ENCODE peak calls at places on chromosomes 11 and 22, in nine cellular contexts. J, T, Z, S, B, O, W, H and Q are unnamed samples.

GRCh38 chr11:128621491-128622136 is 34.3 kb upstream of the ETS1 start:
- DNase-seq in S (peak), J (peak), T (no peak), Z (no peak), O (no peak), B (peak), H (no peak), W (no peak), Q (no peak)

GRCh38 chr11:18285841-18286240 is 19.8 kb downstream of the SAA1 start:
- DNase-seq in W (no peak), J (no peak), T (no peak), B (no peak), H (no peak), S (no peak), O (no peak), Z (no peak), Q (no peak)

GRCh38 chr22:46934746-46935491 is 172.5 kb downstream of the TBC1D22A start:
- DNase-seq in S (no peak), T (peak), H (no peak), B (peak), Z (no peak), W (no peak), J (no peak), O (no peak), Q (no peak)

GRCh38 chr22:44068422-44069191 is 44.5 kb downstream of the PARVB start:
- DNase-seq in S (peak), Z (no peak), T (peak), B (no peak), J (no peak), W (peak), H (no peak), O (peak), Q (no peak)

GRCh38 chr11:12724301-12725046 is 50.3 kb downstream of the TEAD1 start:
- DNase-seq in J (peak), O (peak), B (peak), T (no peak), Z (no peak), H (peak), W (no peak), S (peak), Q (no peak)

GRCh38 chr11:118088531-118088930 is 1.8 kb upstream of the SMIM35 start:
- DNase-seq in Z (no peak), O (peak), B (no peak), W (peak), J (no peak), S (peak), H (no peak), T (no peak), Q (no peak)

GRCh38 chr11:116211166-116211565 is 561.6 kb downstream of the BUD13 start:
- DNase-seq in H (no peak), T (no peak), J (no peak), B (no peak), O (no peak), S (no peak), Z (no peak), W (no peak), Q (no peak)

GRCh38 chr22:17359501-17359900 is 9.8 kb upstream of the CECR2 start:
- DNase-seq in O (no peak), T (no peak), W (no peak), H (no peak), J (no peak), Z (no peak), B (no peak), S (no peak), Q (no peak)

GRCh38 chr22:39135092-39135896 is 17.2 kb downstream of the CBX7 start:
- DNase-seq in Z (peak), S (peak), O (no peak), H (no peak), T (peak), B (no peak), W (no peak), J (no peak), Q (no peak)

GRCh38 chr11:66069715-66070603 is at the start of gene PACS1:
- DNase-seq in H (peak), T (peak), B (peak), J (peak), Z (peak), S (peak), O (peak), W (peak), Q (no peak)

GRCh38 chr22:37053310-37054077 is 2.0 kb downstream of the KCTD17 start:
- DNase-seq in B (no peak), H (no peak), S (peak), T (no peak), W (no peak), J (no peak), Z (no peak), O (no peak), Q (peak)

GRCh38 chr11:77471520-77472234 is 2.2 kb downstream of the PAK1 start:
- DNase-seq in Z (peak), O (no peak), H (no peak), B (no peak), S (no peak), W (no peak), T (peak), J (no peak), Q (no peak)

GRCh38 chr22:49400866-49401598 is 426.6 kb downstream of the BRD1 start:
- DNase-seq in W (no peak), J (no peak), S (no peak), O (no peak), B (no peak), H (no peak), Z (no peak), T (no peak), Q (peak)

GRCh38 chr11:2586793-2587131 is 113.0 kb downstream of the KCNQ1OT1 start:
- DNase-seq in H (peak), W (no peak), T (no peak), Z (peak), O (no peak), S (no peak), J (no peak), B (no peak), Q (no peak)

GRCh38 chr11:75532200-75532972 is 6.6 kb upstream of the GDPD5 start:
- DNase-seq in O (peak), Z (peak), J (peak), W (peak), H (peak), S (peak), T (peak), B (peak), Q (no peak)
- TF ChIP-seq CTCF in O (peak), Z (peak), J (peak), W (peak), H (no peak), S (peak), T (peak), B (peak), Q (peak)

DNA sequence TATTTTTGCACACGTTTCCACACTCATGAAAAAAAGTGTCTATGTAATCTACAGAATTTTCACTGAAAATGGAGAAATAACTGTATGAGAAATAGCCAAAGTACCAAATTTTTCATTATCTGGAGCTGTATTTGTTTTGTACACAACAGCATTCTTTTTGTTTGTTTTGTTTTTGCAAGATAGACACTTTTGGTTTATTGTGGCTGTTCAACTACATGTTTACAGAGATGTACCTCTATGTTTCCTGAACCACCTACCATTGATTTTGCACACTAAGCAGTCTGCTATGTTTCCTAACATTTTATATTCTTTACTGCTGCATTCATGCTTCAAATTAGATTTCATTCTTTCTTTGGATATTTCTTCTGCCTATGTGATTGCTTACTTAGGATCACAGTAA is 116.3 kb downstream of the ELP4 start:
- DNase-seq in O (no peak), W (no peak), J (no peak), T (no peak), H (no peak), S (no peak), B (no peak), Z (no peak), Q (no peak)
- TF ChIP-seq CTCF in O (no peak), W (no peak), J (no peak), T (no peak), H (no peak), S (no peak), B (no peak), Z (no peak), Q (no peak)

GRCh38 chr11:105312266-105312665 is 172.7 kb upstream of the CARD18 start:
- DNase-seq in B (no peak), W (no peak), Z (no peak), J (no peak), T (no peak), O (no peak), H (no peak), S (no peak), Q (no peak)

GRCh38 chr11:105315287-105315686 is 175.7 kb upstream of the CARD18 start:
- DNase-seq in S (no peak), J (no peak), B (no peak), W (no peak), Z (no peak), T (no peak), O (no peak), H (no peak), Q (no peak)
- TF ChIP-seq CTCF in S (no peak), J (no peak), B (no peak), W (no peak), Z (no peak), T (no peak), O (no peak), H (no peak), Q (no peak)

GRCh38 chr11:46305295-46305694 is 27.8 kb downstream of the CREB3L1 start:
- DNase-seq in J (no peak), T (no peak), B (no peak), W (peak), O (no peak), S (no peak), Z (no peak), H (no peak), Q (no peak)
- TF ChIP-seq CTCF in J (no peak), T (no peak), B (no peak), W (no peak), O (no peak), S (no peak), Z (no peak), H (no peak), Q (peak)

GRCh38 chr11:119993732-119994131 is 144.2 kb downstream of the TRIM29 start:
- DNase-seq in B (no peak), H (peak), T (no peak), J (no peak), Z (no peak), S (no peak), O (no peak), W (no peak), Q (no peak)

GRCh38 chr11:119995730-119996491 is 142.0 kb downstream of the TRIM29 start:
- DNase-seq in Z (no peak), S (no peak), W (no peak), T (no peak), O (no peak), B (no peak), J (no peak), H (no peak), Q (no peak)

GRCh38 chr11:120001161-120002135 is 136.5 kb downstream of the TRIM29 start:
- DNase-seq in J (no peak), S (no peak), B (no peak), T (no peak), W (no peak), H (no peak), Z (no peak), O (no peak), Q (no peak)

GRCh38 chr11:119996556-119996955 is 141.4 kb downstream of the TRIM29 start:
- DNase-seq in S (no peak), H (no peak), J (no peak), W (no peak), O (no peak), B (no peak), Z (no peak), T (no peak), Q (no peak)

GRCh38 chr11:119999220-119999619 is 138.7 kb downstream of the TRIM29 start:
- DNase-seq in T (no peak), J (no peak), Z (no peak), S (no peak), H (no peak), W (no peak), O (no peak), B (no peak), Q (no peak)
- TF ChIP-seq CTCF in T (no peak), J (no peak), Z (peak), S (no peak), H (no peak), W (no peak), O (no peak), B (peak), Q (peak)

GRCh38 chr11:45847908-45848316 is 637 bp downstream of the CRY2 start:
- DNase-seq in W (peak), T (peak), H (peak), Z (peak), J (peak), B (peak), O (peak), S (peak), Q (no peak)
- TF ChIP-seq CTCF in W (no peak), T (no peak), H (no peak), Z (no peak), J (peak), B (peak), O (no peak), S (no peak), Q (peak)

GRCh38 chr11:6604081-6604626 is 580 bp downstream of the ILK start:
- DNase-seq in O (peak), B (peak), J (peak), W (no peak), Z (no peak), H (peak), T (peak), S (peak), Q (no peak)
- TF ChIP-seq CTCF in O (peak), B (peak), J (no peak), W (no peak), Z (peak), H (no peak), T (no peak), S (no peak), Q (no peak)

DNA sequence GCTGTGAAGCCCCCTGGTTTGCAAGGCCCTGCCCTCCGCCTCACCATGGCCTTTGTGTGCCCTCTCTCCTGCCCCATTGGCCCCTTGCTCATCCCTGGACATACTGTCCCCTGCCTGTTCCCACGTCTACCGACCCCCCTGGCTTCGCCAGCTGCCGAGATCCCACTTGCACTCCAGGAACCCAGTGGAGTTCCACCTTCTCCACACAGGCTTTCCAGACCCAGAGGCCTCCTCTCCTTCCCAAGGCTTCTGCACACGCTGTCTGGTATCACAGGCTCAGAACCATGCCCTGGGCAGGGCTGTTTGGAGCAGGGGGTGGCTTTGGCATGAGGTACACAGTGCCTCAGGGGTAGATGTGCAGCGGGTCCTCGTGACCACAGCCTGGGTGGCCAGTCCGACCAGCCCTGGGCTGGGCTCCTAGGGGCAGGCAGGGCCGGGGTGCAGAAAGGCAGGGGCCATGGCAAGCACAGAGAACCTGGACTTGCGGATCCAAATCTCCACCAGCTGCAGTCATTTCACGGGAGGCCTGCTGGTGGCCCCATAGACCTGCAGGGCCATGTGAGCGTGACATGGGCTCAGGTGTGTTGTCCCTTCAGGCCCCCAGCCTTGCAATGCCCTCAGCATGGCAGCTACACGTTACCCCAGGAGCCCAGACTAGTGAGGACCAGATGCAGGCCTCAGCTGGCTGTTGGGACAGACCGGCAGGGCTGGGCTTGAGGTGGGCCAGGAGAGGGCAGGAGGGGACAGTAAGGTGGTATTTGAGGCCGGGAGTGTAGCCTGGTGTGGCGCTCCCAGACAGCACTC is 9.5 kb downstream of the GRK2 start:
- DNase-seq in J (peak), O (peak), H (no peak), S (peak), T (peak), Z (no peak), W (no peak), B (no peak), Q (no peak)
- TF ChIP-seq CTCF in J (no peak), O (no peak), H (no peak), S (no peak), T (no peak), Z (no peak), W (no peak), B (no peak), Q (no peak)

GRCh38 chr11:92311616-92312449 is 87.2 kb downstream of the FAT3 start:
- DNase-seq in S (no peak), H (no peak), J (no peak), W (no peak), B (no peak), O (no peak), T (no peak), Z (no peak), Q (no peak)
- TF ChIP-seq CTCF in S (no peak), H (no peak), J (no peak), W (no peak), B (no peak), O (no peak), T (no peak), Z (peak), Q (peak)